ENCODE peak calls at places on chromosome 6, in nine cellular contexts. One of them, this sample, is unnamed.

GRCh38 chr6:88074791-88075190 is 27.1 kb downstream of the SPACA1 start:
- DNase-seq in gastrocnemius medialis: no peak
- DNase-seq in brain microvascular endothelial cell: no peak
- DNase-seq in kidney: no peak
- DNase-seq in left lung: no peak
- DNase-seq in HCT116: no peak
- DNase-seq in fibroblast of the aortic adventitia: no peak
- DNase-seq in progenitor cell of endocrine pancreas: no peak
- DNase-seq in GM13977: no peak
- DNase-seq in this sample: no peak

GRCh38 chr6:109485536-109485935 is 2.5 kb upstream of the ZBTB24 start:
- DNase-seq in gastrocnemius medialis: no peak
- DNase-seq in brain microvascular endothelial cell: no peak
- DNase-seq in kidney: no peak
- DNase-seq in left lung: no peak
- DNase-seq in HCT116: no peak
- DNase-seq in fibroblast of the aortic adventitia: no peak
- DNase-seq in progenitor cell of endocrine pancreas: no peak
- DNase-seq in GM13977: no peak
- DNase-seq in this sample: no peak

GRCh38 chr6:137904822-137905617 is 38.0 kb downstream of the TNFAIP3 start:
- DNase-seq in gastrocnemius medialis: no peak
- DNase-seq in brain microvascular endothelial cell: no peak
- DNase-seq in kidney: peak
- DNase-seq in left lung: peak
- DNase-seq in HCT116: no peak
- DNase-seq in fibroblast of the aortic adventitia: no peak
- DNase-seq in progenitor cell of endocrine pancreas: no peak
- DNase-seq in GM13977: peak
- DNase-seq in this sample: no peak

GRCh38 chr6:89921691-89922090 is 27.4 kb downstream of the GJA10 start:
- DNase-seq in gastrocnemius medialis: no peak
- DNase-seq in brain microvascular endothelial cell: no peak
- DNase-seq in kidney: no peak
- DNase-seq in left lung: no peak
- DNase-seq in HCT116: peak
- DNase-seq in fibroblast of the aortic adventitia: no peak
- DNase-seq in progenitor cell of endocrine pancreas: no peak
- DNase-seq in GM13977: no peak
- DNase-seq in this sample: no peak

GRCh38 chr6:90907931-90908655 is 321.2 kb upstream of the MAP3K7 start:
- DNase-seq in gastrocnemius medialis: no peak
- DNase-seq in brain microvascular endothelial cell: no peak
- DNase-seq in kidney: no peak
- DNase-seq in left lung: no peak
- DNase-seq in HCT116: no peak
- DNase-seq in fibroblast of the aortic adventitia: no peak
- DNase-seq in progenitor cell of endocrine pancreas: no peak
- DNase-seq in GM13977: no peak
- DNase-seq in this sample: no peak

GRCh38 chr6:155883741-155884140 is 428.1 kb upstream of the NOX3 start:
- DNase-seq in gastrocnemius medialis: no peak
- DNase-seq in brain microvascular endothelial cell: peak
- DNase-seq in kidney: no peak
- DNase-seq in left lung: no peak
- DNase-seq in HCT116: no peak
- DNase-seq in fibroblast of the aortic adventitia: peak
- DNase-seq in progenitor cell of endocrine pancreas: no peak
- DNase-seq in GM13977: no peak
- DNase-seq in this sample: no peak

GRCh38 chr6:35219683-35220326 is 6.0 kb downstream of the SCUBE3 start:
- DNase-seq in gastrocnemius medialis: no peak
- DNase-seq in brain microvascular endothelial cell: no peak
- DNase-seq in kidney: no peak
- DNase-seq in left lung: no peak
- DNase-seq in HCT116: no peak
- DNase-seq in fibroblast of the aortic adventitia: no peak
- DNase-seq in progenitor cell of endocrine pancreas: no peak
- DNase-seq in GM13977: no peak
- DNase-seq in this sample: no peak

GRCh38 chr6:45116714-45117410 is 211.3 kb upstream of the RUNX2 start:
- DNase-seq in gastrocnemius medialis: no peak
- DNase-seq in brain microvascular endothelial cell: peak
- DNase-seq in kidney: no peak
- DNase-seq in left lung: no peak
- DNase-seq in HCT116: no peak
- DNase-seq in fibroblast of the aortic adventitia: peak
- DNase-seq in progenitor cell of endocrine pancreas: no peak
- DNase-seq in GM13977: no peak
- DNase-seq in this sample: no peak

GRCh38 chr6:24740861-24741260 is 21.9 kb upstream of the C6orf62 start:
- DNase-seq in gastrocnemius medialis: no peak
- DNase-seq in brain microvascular endothelial cell: peak
- DNase-seq in kidney: no peak
- DNase-seq in left lung: no peak
- DNase-seq in HCT116: no peak
- DNase-seq in fibroblast of the aortic adventitia: no peak
- DNase-seq in progenitor cell of endocrine pancreas: no peak
- DNase-seq in GM13977: no peak
- DNase-seq in this sample: no peak

GRCh38 chr6:15252205-15252604 is 6.3 kb downstream of the JARID2 start:
- DNase-seq in gastrocnemius medialis: no peak
- DNase-seq in brain microvascular endothelial cell: no peak
- DNase-seq in kidney: no peak
- DNase-seq in left lung: no peak
- DNase-seq in HCT116: no peak
- DNase-seq in fibroblast of the aortic adventitia: no peak
- DNase-seq in progenitor cell of endocrine pancreas: no peak
- DNase-seq in GM13977: no peak
- DNase-seq in this sample: no peak

GRCh38 chr6:151325075-151326050 is 66.0 kb downstream of the ZBTB2 start:
- DNase-seq in gastrocnemius medialis: peak
- DNase-seq in brain microvascular endothelial cell: peak
- DNase-seq in kidney: peak
- DNase-seq in left lung: peak
- DNase-seq in HCT116: peak
- DNase-seq in fibroblast of the aortic adventitia: peak
- DNase-seq in progenitor cell of endocrine pancreas: no peak
- DNase-seq in GM13977: no peak
- DNase-seq in this sample: peak

GRCh38 chr6:116562614-116563013 is 8.7 kb upstream of the RWDD1 start:
- DNase-seq in gastrocnemius medialis: no peak
- DNase-seq in brain microvascular endothelial cell: no peak
- DNase-seq in kidney: no peak
- DNase-seq in left lung: no peak
- DNase-seq in HCT116: no peak
- DNase-seq in fibroblast of the aortic adventitia: peak
- DNase-seq in progenitor cell of endocrine pancreas: no peak
- DNase-seq in GM13977: no peak
- DNase-seq in this sample: no peak

GRCh38 chr6:123829302-123829953 is 25.8 kb downstream of the NKAIN2 start:
- DNase-seq in gastrocnemius medialis: no peak
- DNase-seq in brain microvascular endothelial cell: peak
- DNase-seq in kidney: no peak
- DNase-seq in left lung: no peak
- DNase-seq in HCT116: no peak
- DNase-seq in fibroblast of the aortic adventitia: peak
- DNase-seq in progenitor cell of endocrine pancreas: no peak
- DNase-seq in GM13977: no peak
- DNase-seq in this sample: no peak

GRCh38 chr6:125952764-125953501 is 3.6 kb upstream of the HINT3 start:
- DNase-seq in gastrocnemius medialis: no peak
- DNase-seq in brain microvascular endothelial cell: peak
- DNase-seq in kidney: no peak
- DNase-seq in left lung: no peak
- DNase-seq in HCT116: no peak
- DNase-seq in fibroblast of the aortic adventitia: peak
- DNase-seq in progenitor cell of endocrine pancreas: no peak
- DNase-seq in GM13977: peak
- DNase-seq in this sample: no peak
- TF ChIP-seq CTCF in gastrocnemius medialis: no peak
- TF ChIP-seq CTCF in brain microvascular endothelial cell: peak
- TF ChIP-seq CTCF in kidney: peak
- TF ChIP-seq CTCF in left lung: no peak
- TF ChIP-seq CTCF in HCT116: peak
- TF ChIP-seq CTCF in fibroblast of the aortic adventitia: peak
- TF ChIP-seq CTCF in progenitor cell of endocrine pancreas: no peak
- TF ChIP-seq CTCF in GM13977: peak
- TF ChIP-seq CTCF in this sample: no peak

GRCh38 chr6:153947817-153948447 is 91.1 kb upstream of the OPRM1 start:
- DNase-seq in gastrocnemius medialis: no peak
- DNase-seq in brain microvascular endothelial cell: peak
- DNase-seq in kidney: no peak
- DNase-seq in left lung: no peak
- DNase-seq in HCT116: peak
- DNase-seq in fibroblast of the aortic adventitia: no peak
- DNase-seq in progenitor cell of endocrine pancreas: peak
- DNase-seq in GM13977: peak
- DNase-seq in this sample: no peak
- TF ChIP-seq CTCF in gastrocnemius medialis: peak
- TF ChIP-seq CTCF in brain microvascular endothelial cell: peak
- TF ChIP-seq CTCF in kidney: peak
- TF ChIP-seq CTCF in left lung: peak
- TF ChIP-seq CTCF in HCT116: peak
- TF ChIP-seq CTCF in fibroblast of the aortic adventitia: peak
- TF ChIP-seq CTCF in progenitor cell of endocrine pancreas: peak
- TF ChIP-seq CTCF in GM13977: peak
- TF ChIP-seq CTCF in this sample: no peak

DNA sequence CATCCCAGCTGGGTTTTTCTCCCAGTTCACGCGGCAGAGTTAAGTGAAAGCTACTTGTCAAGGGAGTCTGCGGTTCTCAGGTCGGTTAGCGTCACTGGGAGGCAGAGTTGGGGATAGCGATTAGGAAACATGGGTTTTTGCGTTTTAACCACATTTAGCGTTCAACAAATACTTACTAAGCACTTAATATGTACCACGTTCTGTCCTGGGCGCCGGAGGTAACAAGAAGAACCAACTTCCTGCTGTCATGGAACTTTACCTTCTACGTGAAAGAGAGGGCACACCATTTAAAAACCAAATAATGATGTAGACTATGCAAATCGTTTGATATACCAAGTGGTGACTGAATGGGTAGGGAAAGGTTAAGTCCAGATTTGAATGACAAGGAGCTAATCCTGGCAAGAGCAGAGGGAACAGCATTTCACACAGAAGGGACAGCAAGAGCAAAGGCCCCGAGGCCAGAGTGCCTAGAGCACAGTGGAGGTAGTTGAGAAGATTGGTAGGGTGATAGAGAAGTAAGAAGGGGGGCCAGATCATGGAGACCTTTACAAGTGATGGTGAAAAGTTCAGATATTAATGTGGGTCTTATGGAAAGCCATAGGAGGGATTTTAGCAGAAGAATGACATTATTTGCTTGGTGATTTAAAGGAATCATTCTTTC is 740 bp downstream of the RIOK1 start:
- DNase-seq in gastrocnemius medialis: no peak
- DNase-seq in brain microvascular endothelial cell: no peak
- DNase-seq in kidney: no peak
- DNase-seq in left lung: no peak
- DNase-seq in HCT116: no peak
- DNase-seq in fibroblast of the aortic adventitia: no peak
- DNase-seq in progenitor cell of endocrine pancreas: no peak
- DNase-seq in GM13977: peak
- DNase-seq in this sample: no peak
- TF ChIP-seq CTCF in gastrocnemius medialis: no peak
- TF ChIP-seq CTCF in brain microvascular endothelial cell: peak
- TF ChIP-seq CTCF in kidney: no peak
- TF ChIP-seq CTCF in left lung: no peak
- TF ChIP-seq CTCF in HCT116: no peak
- TF ChIP-seq CTCF in fibroblast of the aortic adventitia: peak
- TF ChIP-seq CTCF in progenitor cell of endocrine pancreas: no peak
- TF ChIP-seq CTCF in GM13977: no peak
- TF ChIP-seq CTCF in this sample: no peak

GRCh38 chr6:122184260-122184934 is 215.1 kb upstream of the HSF2 start:
- DNase-seq in gastrocnemius medialis: no peak
- DNase-seq in brain microvascular endothelial cell: no peak
- DNase-seq in kidney: no peak
- DNase-seq in left lung: no peak
- DNase-seq in HCT116: peak
- DNase-seq in fibroblast of the aortic adventitia: peak
- DNase-seq in progenitor cell of endocrine pancreas: no peak
- DNase-seq in GM13977: no peak
- DNase-seq in this sample: no peak
- TF ChIP-seq CTCF in gastrocnemius medialis: peak
- TF ChIP-seq CTCF in brain microvascular endothelial cell: peak
- TF ChIP-seq CTCF in kidney: peak
- TF ChIP-seq CTCF in left lung: peak
- TF ChIP-seq CTCF in HCT116: peak
- TF ChIP-seq CTCF in fibroblast of the aortic adventitia: peak
- TF ChIP-seq CTCF in progenitor cell of endocrine pancreas: peak
- TF ChIP-seq CTCF in GM13977: no peak
- TF ChIP-seq CTCF in this sample: no peak

DNA sequence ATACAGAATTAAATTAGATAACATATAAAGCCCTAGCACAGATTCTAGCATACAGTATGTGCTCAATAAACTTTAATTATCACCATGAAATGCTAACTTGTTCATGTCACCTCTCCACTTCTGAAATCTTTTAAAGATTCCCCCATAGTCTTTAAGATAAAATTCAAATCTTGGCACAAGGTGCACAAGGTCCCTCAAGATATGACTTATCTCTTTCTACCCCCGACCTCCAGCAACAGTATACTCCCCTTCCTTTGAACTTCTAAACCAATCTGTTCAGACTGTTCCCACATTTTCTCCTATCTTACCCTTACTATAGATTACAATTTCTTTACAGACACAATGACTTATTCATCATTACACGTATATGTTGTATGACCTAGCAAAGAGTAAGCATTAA is 29.0 kb downstream of the SEC63 start:
- DNase-seq in gastrocnemius medialis: no peak
- DNase-seq in brain microvascular endothelial cell: no peak
- DNase-seq in kidney: no peak
- DNase-seq in left lung: no peak
- DNase-seq in HCT116: no peak
- DNase-seq in fibroblast of the aortic adventitia: no peak
- DNase-seq in progenitor cell of endocrine pancreas: no peak
- DNase-seq in GM13977: no peak
- DNase-seq in this sample: no peak
- TF ChIP-seq CTCF in gastrocnemius medialis: no peak
- TF ChIP-seq CTCF in brain microvascular endothelial cell: no peak
- TF ChIP-seq CTCF in kidney: no peak
- TF ChIP-seq CTCF in left lung: no peak
- TF ChIP-seq CTCF in HCT116: no peak
- TF ChIP-seq CTCF in fibroblast of the aortic adventitia: no peak
- TF ChIP-seq CTCF in progenitor cell of endocrine pancreas: no peak
- TF ChIP-seq CTCF in GM13977: no peak
- TF ChIP-seq CTCF in this sample: no peak

GRCh38 chr6:9178066-9178465 is 742.7 kb upstream of the SLC35B3 start:
- DNase-seq in gastrocnemius medialis: no peak
- DNase-seq in brain microvascular endothelial cell: no peak
- DNase-seq in kidney: no peak
- DNase-seq in left lung: no peak
- DNase-seq in HCT116: no peak
- DNase-seq in fibroblast of the aortic adventitia: no peak
- DNase-seq in progenitor cell of endocrine pancreas: no peak
- DNase-seq in GM13977: no peak
- DNase-seq in this sample: no peak
- TF ChIP-seq CTCF in gastrocnemius medialis: no peak
- TF ChIP-seq CTCF in brain microvascular endothelial cell: no peak
- TF ChIP-seq CTCF in kidney: no peak
- TF ChIP-seq CTCF in left lung: no peak
- TF ChIP-seq CTCF in HCT116: no peak
- TF ChIP-seq CTCF in fibroblast of the aortic adventitia: no peak
- TF ChIP-seq CTCF in progenitor cell of endocrine pancreas: no peak
- TF ChIP-seq CTCF in GM13977: no peak
- TF ChIP-seq CTCF in this sample: no peak

This sample was measured in activated B cell treated with CpG ODN at 0.5 μM for 24 hours.